ENCODE peak calls at places on chromosomes 13 and 19, in six cellular contexts. One of them, this sample, is unnamed.

GRCh38 chr13:37109080-37109678 is 3.7 kb upstream of the CSNK1A1L start:
- DNase-seq in GM13977: peak; percentile 20
- DNase-seq in activated B cell treated with CpG ODN at 0.5 μM for 24 hours: no peak
- DNase-seq in endothelial cell: peak; percentile 30
- DNase-seq in A549: peak; percentile 1
- DNase-seq in HFFc6: peak; percentile 57
- DNase-seq in this sample: peak; percentile 9

GRCh38 chr19:1243768-1244692 is 2.5 kb downstream of the ATP5F1D start:
- DNase-seq in GM13977: peak; percentile 94
- DNase-seq in activated B cell treated with CpG ODN at 0.5 μM for 24 hours: peak; percentile 88
- DNase-seq in endothelial cell: peak; percentile 90
- DNase-seq in A549: peak; percentile 84
- DNase-seq in HFFc6: peak; percentile 71
- DNase-seq in this sample: peak; percentile 92

GRCh38 chr13:29816715-29817114 is 33.7 kb downstream of the UBL3 start:
- DNase-seq in GM13977: no peak
- DNase-seq in activated B cell treated with CpG ODN at 0.5 μM for 24 hours: no peak
- DNase-seq in endothelial cell: no peak
- DNase-seq in A549: no peak
- DNase-seq in HFFc6: no peak
- DNase-seq in this sample: no peak

GRCh38 chr19:50554212-50554611 is 14.0 kb downstream of the LRRC4B start:
- DNase-seq in GM13977: no peak
- DNase-seq in activated B cell treated with CpG ODN at 0.5 μM for 24 hours: no peak
- DNase-seq in endothelial cell: no peak
- DNase-seq in A549: no peak
- DNase-seq in HFFc6: no peak
- DNase-seq in this sample: no peak

GRCh38 chr19:8240274-8241229 is 31.4 kb downstream of the CERS4 start:
- DNase-seq in GM13977: peak; percentile 91
- DNase-seq in activated B cell treated with CpG ODN at 0.5 μM for 24 hours: peak; percentile 34
- DNase-seq in endothelial cell: peak; percentile 30
- DNase-seq in A549: peak; percentile 51
- DNase-seq in HFFc6: peak; percentile 82
- DNase-seq in this sample: peak; percentile 88

GRCh38 chr19:52200044-52200443 is 10.2 kb downstream of the PPP2R1A start:
- DNase-seq in GM13977: no peak
- DNase-seq in activated B cell treated with CpG ODN at 0.5 μM for 24 hours: no peak
- DNase-seq in endothelial cell: no peak
- DNase-seq in A549: no peak
- DNase-seq in HFFc6: peak; percentile 66
- DNase-seq in this sample: no peak

GRCh38 chr13:99614465-99614885 is 113.2 kb downstream of the TM9SF2 start:
- DNase-seq in GM13977: peak; percentile 50
- DNase-seq in activated B cell treated with CpG ODN at 0.5 μM for 24 hours: no peak
- DNase-seq in endothelial cell: no peak
- DNase-seq in A549: peak; percentile 53
- DNase-seq in HFFc6: peak; percentile 16
- DNase-seq in this sample: peak; percentile 63

GRCh38 chr19:18385675-18386542 is at the start of gene GDF15:
- DNase-seq in GM13977: peak; percentile 73
- DNase-seq in activated B cell treated with CpG ODN at 0.5 μM for 24 hours: peak; percentile 37
- DNase-seq in endothelial cell: peak; percentile 37
- DNase-seq in A549: peak; percentile 94
- DNase-seq in HFFc6: peak; percentile 83
- DNase-seq in this sample: peak; percentile 70

GRCh38 chr19:38655148-38655824 is 7.8 kb downstream of the ACTN4 start:
- DNase-seq in GM13977: peak; percentile 59
- DNase-seq in activated B cell treated with CpG ODN at 0.5 μM for 24 hours: no peak
- DNase-seq in endothelial cell: no peak
- DNase-seq in A549: no peak
- DNase-seq in HFFc6: peak; percentile 45
- DNase-seq in this sample: peak; percentile 56

GRCh38 chr19:50777830-50778303 is 7.6 kb downstream of the GPR32 start:
- DNase-seq in GM13977: peak; percentile 13
- DNase-seq in activated B cell treated with CpG ODN at 0.5 μM for 24 hours: no peak
- DNase-seq in endothelial cell: no peak
- DNase-seq in A549: peak; percentile 71
- DNase-seq in HFFc6: no peak
- DNase-seq in this sample: peak; percentile 6

GRCh38 chr13:112747256-112747655 is 57.4 kb downstream of the ATP11A start:
- DNase-seq in GM13977: no peak
- DNase-seq in activated B cell treated with CpG ODN at 0.5 μM for 24 hours: no peak
- DNase-seq in endothelial cell: no peak
- DNase-seq in A549: no peak
- DNase-seq in HFFc6: no peak
- DNase-seq in this sample: no peak

GRCh38 chr13:36382030-36382429 is 35.8 kb upstream of the SPART start:
- DNase-seq in GM13977: no peak
- DNase-seq in activated B cell treated with CpG ODN at 0.5 μM for 24 hours: no peak
- DNase-seq in endothelial cell: no peak
- DNase-seq in A549: no peak
- DNase-seq in HFFc6: no peak
- DNase-seq in this sample: no peak

GRCh38 chr13:19085258-19085657 is 96.4 kb downstream of the TUBA3C start:
- DNase-seq in GM13977: no peak
- DNase-seq in activated B cell treated with CpG ODN at 0.5 μM for 24 hours: no peak
- DNase-seq in endothelial cell: no peak
- DNase-seq in A549: no peak
- DNase-seq in HFFc6: no peak
- DNase-seq in this sample: no peak

GRCh38 chr13:44818016-44818415 is 171.3 kb downstream of the NUFIP1 start:
- DNase-seq in GM13977: no peak
- DNase-seq in activated B cell treated with CpG ODN at 0.5 μM for 24 hours: no peak
- DNase-seq in endothelial cell: no peak
- DNase-seq in A549: no peak
- DNase-seq in HFFc6: no peak
- DNase-seq in this sample: no peak

GRCh38 chr13:39602614-39603366 is at the start of gene LHFPL6:
- DNase-seq in GM13977: peak; percentile 82
- DNase-seq in activated B cell treated with CpG ODN at 0.5 μM for 24 hours: peak; percentile 47
- DNase-seq in endothelial cell: peak; percentile 80
- DNase-seq in A549: peak; percentile 48
- DNase-seq in HFFc6: peak; percentile 71
- DNase-seq in this sample: peak; percentile 90

GRCh38 chr19:18401580-18402112 is 4.2 kb upstream of the LRRC25 start:
- DNase-seq in GM13977: no peak
- DNase-seq in activated B cell treated with CpG ODN at 0.5 μM for 24 hours: peak; percentile 50
- DNase-seq in endothelial cell: peak; percentile 53
- DNase-seq in A549: peak; percentile 85
- DNase-seq in HFFc6: peak; percentile 58
- DNase-seq in this sample: peak; percentile 73

GRCh38 chr19:34418300-34418699 is 9.9 kb upstream of the UBA2 start:
- DNase-seq in GM13977: no peak
- DNase-seq in activated B cell treated with CpG ODN at 0.5 μM for 24 hours: no peak
- DNase-seq in endothelial cell: no peak
- DNase-seq in A549: no peak
- DNase-seq in HFFc6: no peak
- DNase-seq in this sample: no peak

GRCh38 chr13:83340170-83340569 is 542.1 kb downstream of the SLITRK1 start:
- DNase-seq in GM13977: no peak
- DNase-seq in activated B cell treated with CpG ODN at 0.5 μM for 24 hours: no peak
- DNase-seq in endothelial cell: no peak
- DNase-seq in A549: no peak
- DNase-seq in HFFc6: no peak
- DNase-seq in this sample: no peak

GRCh38 chr13:80824231-80824630 is 483.3 kb upstream of the SPRY2 start:
- DNase-seq in GM13977: no peak
- DNase-seq in activated B cell treated with CpG ODN at 0.5 μM for 24 hours: no peak
- DNase-seq in endothelial cell: no peak
- DNase-seq in A549: no peak
- DNase-seq in HFFc6: no peak
- DNase-seq in this sample: no peak

DNA sequence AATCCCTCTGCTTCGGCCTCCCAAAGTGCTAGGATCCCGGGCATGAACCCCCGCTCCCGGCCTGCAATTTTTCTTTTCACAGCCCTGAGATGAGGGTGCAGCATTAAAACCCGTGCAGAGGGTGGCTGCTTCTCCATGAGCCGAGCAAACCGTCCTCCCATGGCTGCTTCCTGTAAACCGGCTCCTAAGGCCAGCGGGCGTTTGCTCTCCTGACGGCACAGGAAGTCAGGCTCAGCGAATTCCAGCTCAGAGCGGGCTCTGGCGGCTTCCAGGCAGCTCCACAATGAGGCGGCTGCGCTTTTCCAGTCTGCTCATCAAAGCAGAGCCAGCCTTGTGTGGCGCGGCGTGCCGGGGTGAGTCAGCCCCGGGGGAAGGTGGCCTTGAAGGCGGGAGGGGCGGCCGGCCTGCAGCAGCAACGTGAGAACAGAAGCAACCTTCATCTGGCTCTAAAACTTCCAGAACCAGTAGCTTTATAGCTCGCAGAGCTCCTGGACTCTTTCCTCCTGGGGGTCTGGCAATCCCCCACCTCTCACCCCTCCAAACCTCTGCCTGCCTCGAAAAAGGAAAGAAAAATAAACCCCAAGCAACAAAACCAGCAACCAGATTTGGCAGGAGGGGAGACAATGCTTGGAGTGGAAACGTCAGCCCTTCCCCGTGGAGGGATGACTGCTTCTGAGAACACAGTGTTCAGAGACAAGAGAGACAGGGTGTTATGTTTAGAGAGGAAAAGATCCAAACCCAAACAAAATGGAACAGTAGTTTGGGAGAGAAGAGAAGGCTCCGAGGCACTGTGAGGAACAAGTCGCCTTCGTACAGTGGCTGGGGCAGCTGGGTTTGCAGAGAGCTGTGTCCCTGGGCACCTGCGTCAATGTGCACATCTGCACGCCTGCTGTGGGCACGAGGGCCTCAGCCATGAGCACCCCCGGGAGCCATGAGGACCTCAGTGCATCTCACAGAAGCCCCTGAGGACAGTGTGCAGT is 67.8 kb downstream of the GADD45B start:
- DNase-seq in GM13977: peak; percentile 78
- DNase-seq in activated B cell treated with CpG ODN at 0.5 μM for 24 hours: peak; percentile 68
- DNase-seq in endothelial cell: peak; percentile 84
- DNase-seq in A549: peak; percentile 93
- DNase-seq in HFFc6: peak; percentile 98
- DNase-seq in this sample: peak; percentile 76
- TF ChIP-seq CTCF in GM13977: no peak
- TF ChIP-seq CTCF in activated B cell treated with CpG ODN at 0.5 μM for 24 hours: no peak
- TF ChIP-seq CTCF in endothelial cell: no peak
- TF ChIP-seq CTCF in A549: no peak
- TF ChIP-seq CTCF in HFFc6: peak; percentile 43
- TF ChIP-seq CTCF in this sample: no peak

DNA sequence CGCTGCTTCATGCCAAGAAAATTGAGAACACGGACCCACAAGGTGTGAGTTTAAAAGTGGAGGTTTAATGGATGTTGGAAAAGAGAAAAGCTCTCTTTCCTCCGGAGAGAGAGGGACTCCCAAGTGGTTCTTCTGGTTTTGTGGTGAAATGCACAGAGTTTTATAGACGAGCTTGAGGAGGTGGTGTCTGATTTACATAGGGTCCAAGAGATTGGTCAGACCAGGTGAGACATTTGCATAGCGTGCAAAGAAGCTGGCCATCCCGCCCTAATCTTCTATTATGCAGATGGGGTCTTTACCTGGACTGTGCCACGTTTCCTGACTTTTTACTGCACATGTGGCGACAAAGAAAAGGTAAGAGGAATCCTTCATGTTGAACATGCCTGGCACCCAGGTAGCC is 236.4 kb upstream of the PCDH9 start:
- DNase-seq in GM13977: no peak
- DNase-seq in activated B cell treated with CpG ODN at 0.5 μM for 24 hours: no peak
- DNase-seq in endothelial cell: no peak
- DNase-seq in A549: no peak
- DNase-seq in HFFc6: no peak
- DNase-seq in this sample: no peak
- TF ChIP-seq CTCF in GM13977: no peak
- TF ChIP-seq CTCF in activated B cell treated with CpG ODN at 0.5 μM for 24 hours: no peak
- TF ChIP-seq CTCF in endothelial cell: no peak
- TF ChIP-seq CTCF in A549: no peak
- TF ChIP-seq CTCF in HFFc6: no peak
- TF ChIP-seq CTCF in this sample: no peak

GRCh38 chr19:16340092-16340491 is 15.5 kb downstream of the KLF2 start:
- DNase-seq in GM13977: no peak
- DNase-seq in activated B cell treated with CpG ODN at 0.5 μM for 24 hours: no peak
- DNase-seq in endothelial cell: no peak
- DNase-seq in A549: peak; percentile 39
- DNase-seq in HFFc6: no peak
- DNase-seq in this sample: no peak

GRCh38 chr19:16337809-16338469 is 13.3 kb downstream of the KLF2 start:
- DNase-seq in GM13977: no peak
- DNase-seq in activated B cell treated with CpG ODN at 0.5 μM for 24 hours: no peak
- DNase-seq in endothelial cell: no peak
- DNase-seq in A549: no peak
- DNase-seq in HFFc6: no peak
- DNase-seq in this sample: no peak

GRCh38 chr19:16340654-16341053 is 16.0 kb downstream of the KLF2 start:
- DNase-seq in GM13977: no peak
- DNase-seq in activated B cell treated with CpG ODN at 0.5 μM for 24 hours: no peak
- DNase-seq in endothelial cell: no peak
- DNase-seq in A549: no peak
- DNase-seq in HFFc6: no peak
- DNase-seq in this sample: no peak

GRCh38 chr19:16339361-16339725 is 14.7 kb downstream of the KLF2 start:
- DNase-seq in GM13977: no peak
- DNase-seq in activated B cell treated with CpG ODN at 0.5 μM for 24 hours: no peak
- DNase-seq in endothelial cell: no peak
- DNase-seq in A549: no peak
- DNase-seq in HFFc6: no peak
- DNase-seq in this sample: no peak

DNA sequence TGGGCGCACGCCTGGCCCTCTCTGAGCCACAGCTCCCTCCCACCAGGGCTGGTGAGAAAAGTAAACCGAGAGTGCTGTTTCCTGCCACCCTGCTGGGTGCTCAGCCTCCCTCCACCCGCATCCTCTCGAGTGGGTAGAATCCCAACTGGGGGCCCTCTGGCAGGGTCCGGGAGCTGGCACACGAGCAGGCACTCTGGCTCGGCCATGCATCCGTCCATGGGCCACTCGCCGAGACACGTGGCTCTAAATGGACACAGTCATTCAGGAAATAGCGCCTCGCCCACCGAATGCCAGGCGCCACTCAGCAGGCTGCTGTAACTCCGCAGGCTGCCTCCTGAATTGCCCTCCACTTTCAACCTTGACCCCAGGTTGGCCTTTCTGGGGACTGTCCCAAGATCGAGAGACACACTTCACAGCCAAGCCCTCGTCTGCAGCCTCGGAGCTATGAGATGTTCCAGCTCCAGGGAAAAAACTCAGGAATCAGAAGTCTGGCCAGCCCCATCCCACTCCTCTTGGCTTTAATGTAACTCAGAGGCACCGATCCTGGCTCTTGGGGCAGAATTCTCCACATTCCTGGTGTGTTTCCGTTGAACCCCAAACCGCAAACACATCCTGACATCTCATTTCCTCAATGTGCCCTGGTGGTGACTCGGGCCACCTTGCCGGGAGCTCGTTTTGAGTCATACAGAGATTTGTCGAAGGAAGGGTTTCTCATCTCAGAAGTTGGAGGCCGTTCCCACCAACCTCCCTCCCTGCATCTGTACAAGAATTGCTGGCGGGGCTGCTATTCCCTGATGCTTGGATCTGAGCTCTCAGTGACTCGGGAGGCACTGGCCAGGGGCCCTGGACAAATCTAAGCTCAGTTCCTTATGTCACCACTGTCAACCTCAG is 14.1 kb downstream of the KLF2 start:
- DNase-seq in GM13977: peak; percentile 66
- DNase-seq in activated B cell treated with CpG ODN at 0.5 μM for 24 hours: no peak
- DNase-seq in endothelial cell: no peak
- DNase-seq in A549: peak; percentile 72
- DNase-seq in HFFc6: peak; percentile 93
- DNase-seq in this sample: peak; percentile 70
- TF ChIP-seq CTCF in GM13977: no peak
- TF ChIP-seq CTCF in activated B cell treated with CpG ODN at 0.5 μM for 24 hours: no peak
- TF ChIP-seq CTCF in endothelial cell: no peak
- TF ChIP-seq CTCF in A549: no peak
- TF ChIP-seq CTCF in HFFc6: peak; percentile 55
- TF ChIP-seq CTCF in this sample: no peak

GRCh38 chr19:10861118-10861651 is 10.2 kb upstream of the CARM1 start:
- DNase-seq in GM13977: peak; percentile 14
- DNase-seq in activated B cell treated with CpG ODN at 0.5 μM for 24 hours: no peak
- DNase-seq in endothelial cell: peak; percentile 66
- DNase-seq in A549: peak; percentile 51
- DNase-seq in HFFc6: no peak
- DNase-seq in this sample: no peak
- TF ChIP-seq CTCF in GM13977: peak; percentile 54
- TF ChIP-seq CTCF in activated B cell treated with CpG ODN at 0.5 μM for 24 hours: no peak
- TF ChIP-seq CTCF in endothelial cell: peak; percentile 67
- TF ChIP-seq CTCF in A549: no peak
- TF ChIP-seq CTCF in HFFc6: peak; percentile 72
- TF ChIP-seq CTCF in this sample: peak; percentile 26

This sample was measured in GM20000.